ENCODE peak calls at places on chromosome 12, in six cellular contexts. One of them, this sample, is unnamed.

GRCh38 chr12:6093764-6094163 is 30.7 kb downstream of the VWF start:
- DNase-seq in A673: no peak
- DNase-seq in T follicular helper cell: no peak
- DNase-seq in stimulated activated naive CD8-positive, alpha-beta T cell treated with anti-CD3 and anti-CD28 coated beads, Interleukin-15, Interleukin-2, amounts not matched to agents 100 U/mL and 50 U/mL, for 24 hours: no peak
- DNase-seq in tibial artery: peak
- DNase-seq in kidney epithelial cell: no peak
- DNase-seq in this sample: no peak

GRCh38 chr12:27780612-27781408 is 774 bp upstream of the MANSC4 start:
- DNase-seq in T follicular helper cell: peak
- DNase-seq in kidney epithelial cell: no peak
- DNase-seq in tibial artery: peak
- DNase-seq in A673: peak
- DNase-seq in stimulated activated naive CD8-positive, alpha-beta T cell treated with anti-CD3 and anti-CD28 coated beads, Interleukin-15, Interleukin-2, amounts not matched to agents 100 U/mL and 50 U/mL, for 24 hours: peak
- DNase-seq in this sample: no peak

GRCh38 chr12:41604830-41605229 is 416.7 kb downstream of the PDZRN4 start:
- DNase-seq in stimulated activated naive CD8-positive, alpha-beta T cell treated with anti-CD3 and anti-CD28 coated beads, Interleukin-15, Interleukin-2, amounts not matched to agents 100 U/mL and 50 U/mL, for 24 hours: no peak
- DNase-seq in A673: peak
- DNase-seq in kidney epithelial cell: peak
- DNase-seq in T follicular helper cell: no peak
- DNase-seq in tibial artery: no peak
- DNase-seq in this sample: no peak

GRCh38 chr12:49543221-49543913 is 4.5 kb downstream of the KCNH3 start:
- DNase-seq in tibial artery: peak
- DNase-seq in stimulated activated naive CD8-positive, alpha-beta T cell treated with anti-CD3 and anti-CD28 coated beads, Interleukin-15, Interleukin-2, amounts not matched to agents 100 U/mL and 50 U/mL, for 24 hours: no peak
- DNase-seq in A673: no peak
- DNase-seq in kidney epithelial cell: no peak
- DNase-seq in T follicular helper cell: no peak
- DNase-seq in this sample: no peak

GRCh38 chr12:58420496-58420895 is 479.1 kb downstream of the ATP23 start:
- DNase-seq in kidney epithelial cell: no peak
- DNase-seq in T follicular helper cell: no peak
- DNase-seq in tibial artery: no peak
- DNase-seq in A673: no peak
- DNase-seq in stimulated activated naive CD8-positive, alpha-beta T cell treated with anti-CD3 and anti-CD28 coated beads, Interleukin-15, Interleukin-2, amounts not matched to agents 100 U/mL and 50 U/mL, for 24 hours: no peak
- DNase-seq in this sample: peak

GRCh38 chr12:124609041-124609984 is 41.9 kb upstream of the NCOR2 start:
- DNase-seq in kidney epithelial cell: peak
- DNase-seq in stimulated activated naive CD8-positive, alpha-beta T cell treated with anti-CD3 and anti-CD28 coated beads, Interleukin-15, Interleukin-2, amounts not matched to agents 100 U/mL and 50 U/mL, for 24 hours: peak
- DNase-seq in A673: peak
- DNase-seq in tibial artery: no peak
- DNase-seq in T follicular helper cell: peak
- DNase-seq in this sample: peak

GRCh38 chr12:123767613-123768012 is 5.5 kb downstream of the DNAH10 start:
- DNase-seq in T follicular helper cell: no peak
- DNase-seq in A673: no peak
- DNase-seq in stimulated activated naive CD8-positive, alpha-beta T cell treated with anti-CD3 and anti-CD28 coated beads, Interleukin-15, Interleukin-2, amounts not matched to agents 100 U/mL and 50 U/mL, for 24 hours: peak
- DNase-seq in kidney epithelial cell: no peak
- DNase-seq in tibial artery: no peak
- DNase-seq in this sample: no peak

GRCh38 chr12:60269611-60270269 is 673.9 kb downstream of the SLC16A7 start:
- DNase-seq in A673: no peak
- DNase-seq in kidney epithelial cell: no peak
- DNase-seq in T follicular helper cell: no peak
- DNase-seq in tibial artery: no peak
- DNase-seq in stimulated activated naive CD8-positive, alpha-beta T cell treated with anti-CD3 and anti-CD28 coated beads, Interleukin-15, Interleukin-2, amounts not matched to agents 100 U/mL and 50 U/mL, for 24 hours: no peak
- DNase-seq in this sample: no peak

GRCh38 chr12:47900480-47901129 is 4.2 kb downstream of the VDR start:
- DNase-seq in stimulated activated naive CD8-positive, alpha-beta T cell treated with anti-CD3 and anti-CD28 coated beads, Interleukin-15, Interleukin-2, amounts not matched to agents 100 U/mL and 50 U/mL, for 24 hours: no peak
- DNase-seq in tibial artery: no peak
- DNase-seq in T follicular helper cell: no peak
- DNase-seq in A673: no peak
- DNase-seq in kidney epithelial cell: peak
- DNase-seq in this sample: no peak

GRCh38 chr12:54135621-54136027 is 53.2 kb downstream of the SMUG1 start:
- DNase-seq in T follicular helper cell: no peak
- DNase-seq in kidney epithelial cell: peak
- DNase-seq in stimulated activated naive CD8-positive, alpha-beta T cell treated with anti-CD3 and anti-CD28 coated beads, Interleukin-15, Interleukin-2, amounts not matched to agents 100 U/mL and 50 U/mL, for 24 hours: no peak
- DNase-seq in tibial artery: no peak
- DNase-seq in A673: no peak
- DNase-seq in this sample: no peak

GRCh38 chr12:89556976-89557375 is 31.1 kb upstream of the POC1B start:
- DNase-seq in kidney epithelial cell: no peak
- DNase-seq in tibial artery: no peak
- DNase-seq in A673: peak
- DNase-seq in T follicular helper cell: no peak
- DNase-seq in stimulated activated naive CD8-positive, alpha-beta T cell treated with anti-CD3 and anti-CD28 coated beads, Interleukin-15, Interleukin-2, amounts not matched to agents 100 U/mL and 50 U/mL, for 24 hours: no peak
- DNase-seq in this sample: no peak

GRCh38 chr12:118884226-118884625 is 97.1 kb upstream of the SRRM4 start:
- DNase-seq in A673: no peak
- DNase-seq in stimulated activated naive CD8-positive, alpha-beta T cell treated with anti-CD3 and anti-CD28 coated beads, Interleukin-15, Interleukin-2, amounts not matched to agents 100 U/mL and 50 U/mL, for 24 hours: no peak
- DNase-seq in kidney epithelial cell: no peak
- DNase-seq in tibial artery: no peak
- DNase-seq in T follicular helper cell: no peak
- DNase-seq in this sample: no peak

GRCh38 chr12:57992001-57992400 is 50.6 kb downstream of the ATP23 start:
- DNase-seq in tibial artery: no peak
- DNase-seq in kidney epithelial cell: no peak
- DNase-seq in T follicular helper cell: no peak
- DNase-seq in A673: no peak
- DNase-seq in stimulated activated naive CD8-positive, alpha-beta T cell treated with anti-CD3 and anti-CD28 coated beads, Interleukin-15, Interleukin-2, amounts not matched to agents 100 U/mL and 50 U/mL, for 24 hours: no peak
- DNase-seq in this sample: no peak

GRCh38 chr12:130054803-130055202 is 107.5 kb upstream of the FZD10 start:
- DNase-seq in T follicular helper cell: no peak
- DNase-seq in A673: no peak
- DNase-seq in kidney epithelial cell: no peak
- DNase-seq in stimulated activated naive CD8-positive, alpha-beta T cell treated with anti-CD3 and anti-CD28 coated beads, Interleukin-15, Interleukin-2, amounts not matched to agents 100 U/mL and 50 U/mL, for 24 hours: no peak
- DNase-seq in tibial artery: no peak
- DNase-seq in this sample: no peak

GRCh38 chr12:26971963-26972362 is 33.7 kb downstream of the FGFR1OP2 start:
- DNase-seq in tibial artery: no peak
- DNase-seq in kidney epithelial cell: no peak
- DNase-seq in stimulated activated naive CD8-positive, alpha-beta T cell treated with anti-CD3 and anti-CD28 coated beads, Interleukin-15, Interleukin-2, amounts not matched to agents 100 U/mL and 50 U/mL, for 24 hours: peak
- DNase-seq in A673: no peak
- DNase-seq in T follicular helper cell: peak
- DNase-seq in this sample: no peak

GRCh38 chr12:121223283-121223946 is 13.5 kb downstream of the P2RX4 start:
- DNase-seq in T follicular helper cell: no peak
- DNase-seq in A673: no peak
- DNase-seq in stimulated activated naive CD8-positive, alpha-beta T cell treated with anti-CD3 and anti-CD28 coated beads, Interleukin-15, Interleukin-2, amounts not matched to agents 100 U/mL and 50 U/mL, for 24 hours: peak
- DNase-seq in tibial artery: no peak
- DNase-seq in kidney epithelial cell: no peak
- DNase-seq in this sample: no peak

GRCh38 chr12:130307859-130308258 is 29.8 kb upstream of the PIWIL1 start:
- DNase-seq in kidney epithelial cell: no peak
- DNase-seq in stimulated activated naive CD8-positive, alpha-beta T cell treated with anti-CD3 and anti-CD28 coated beads, Interleukin-15, Interleukin-2, amounts not matched to agents 100 U/mL and 50 U/mL, for 24 hours: no peak
- DNase-seq in T follicular helper cell: no peak
- DNase-seq in A673: no peak
- DNase-seq in tibial artery: no peak
- DNase-seq in this sample: no peak

GRCh38 chr12:15763336-15763735 is 25.9 kb downstream of the EPS8 start:
- DNase-seq in kidney epithelial cell: no peak
- DNase-seq in stimulated activated naive CD8-positive, alpha-beta T cell treated with anti-CD3 and anti-CD28 coated beads, Interleukin-15, Interleukin-2, amounts not matched to agents 100 U/mL and 50 U/mL, for 24 hours: no peak
- DNase-seq in tibial artery: no peak
- DNase-seq in T follicular helper cell: no peak
- DNase-seq in A673: no peak
- DNase-seq in this sample: no peak

GRCh38 chr12:131390408-131391100 is 320.3 kb upstream of the SFSWAP start:
- DNase-seq in A673: no peak
- DNase-seq in T follicular helper cell: no peak
- DNase-seq in tibial artery: no peak
- DNase-seq in stimulated activated naive CD8-positive, alpha-beta T cell treated with anti-CD3 and anti-CD28 coated beads, Interleukin-15, Interleukin-2, amounts not matched to agents 100 U/mL and 50 U/mL, for 24 hours: no peak
- DNase-seq in kidney epithelial cell: no peak
- DNase-seq in this sample: no peak

GRCh38 chr12:95545731-95546490 is 5.4 kb downstream of the USP44 start:
- DNase-seq in stimulated activated naive CD8-positive, alpha-beta T cell treated with anti-CD3 and anti-CD28 coated beads, Interleukin-15, Interleukin-2, amounts not matched to agents 100 U/mL and 50 U/mL, for 24 hours: no peak
- DNase-seq in T follicular helper cell: no peak
- DNase-seq in A673: peak
- DNase-seq in kidney epithelial cell: no peak
- DNase-seq in tibial artery: no peak
- DNase-seq in this sample: no peak

GRCh38 chr12:48071808-48072207 is 34.1 kb downstream of the SENP1 start:
- DNase-seq in T follicular helper cell: no peak
- DNase-seq in tibial artery: no peak
- DNase-seq in stimulated activated naive CD8-positive, alpha-beta T cell treated with anti-CD3 and anti-CD28 coated beads, Interleukin-15, Interleukin-2, amounts not matched to agents 100 U/mL and 50 U/mL, for 24 hours: no peak
- DNase-seq in kidney epithelial cell: no peak
- DNase-seq in A673: no peak
- DNase-seq in this sample: no peak

GRCh38 chr12:62758216-62758615 is 176.7 kb downstream of the PPM1H start:
- DNase-seq in stimulated activated naive CD8-positive, alpha-beta T cell treated with anti-CD3 and anti-CD28 coated beads, Interleukin-15, Interleukin-2, amounts not matched to agents 100 U/mL and 50 U/mL, for 24 hours: peak
- DNase-seq in T follicular helper cell: no peak
- DNase-seq in tibial artery: no peak
- DNase-seq in kidney epithelial cell: peak
- DNase-seq in A673: no peak
- DNase-seq in this sample: no peak

GRCh38 chr12:107622005-107622404 is 63.6 kb upstream of the PWP1 start:
- DNase-seq in tibial artery: no peak
- DNase-seq in stimulated activated naive CD8-positive, alpha-beta T cell treated with anti-CD3 and anti-CD28 coated beads, Interleukin-15, Interleukin-2, amounts not matched to agents 100 U/mL and 50 U/mL, for 24 hours: peak
- DNase-seq in A673: peak
- DNase-seq in kidney epithelial cell: no peak
- DNase-seq in T follicular helper cell: no peak
- DNase-seq in this sample: no peak

GRCh38 chr12:124961055-124961454 is 27.9 kb downstream of the DHX37 start:
- DNase-seq in stimulated activated naive CD8-positive, alpha-beta T cell treated with anti-CD3 and anti-CD28 coated beads, Interleukin-15, Interleukin-2, amounts not matched to agents 100 U/mL and 50 U/mL, for 24 hours: no peak
- DNase-seq in tibial artery: no peak
- DNase-seq in A673: no peak
- DNase-seq in T follicular helper cell: no peak
- DNase-seq in kidney epithelial cell: no peak
- DNase-seq in this sample: no peak

GRCh38 chr12:13091831-13092230 is 11.6 kb downstream of the GSG1 start:
- DNase-seq in stimulated activated naive CD8-positive, alpha-beta T cell treated with anti-CD3 and anti-CD28 coated beads, Interleukin-15, Interleukin-2, amounts not matched to agents 100 U/mL and 50 U/mL, for 24 hours: no peak
- DNase-seq in A673: no peak
- DNase-seq in T follicular helper cell: no peak
- DNase-seq in tibial artery: no peak
- DNase-seq in kidney epithelial cell: no peak
- DNase-seq in this sample: no peak

GRCh38 chr12:125187780-125188741 is 122.8 kb downstream of the AACS start:
- DNase-seq in stimulated activated naive CD8-positive, alpha-beta T cell treated with anti-CD3 and anti-CD28 coated beads, Interleukin-15, Interleukin-2, amounts not matched to agents 100 U/mL and 50 U/mL, for 24 hours: no peak
- DNase-seq in tibial artery: no peak
- DNase-seq in kidney epithelial cell: no peak
- DNase-seq in T follicular helper cell: no peak
- DNase-seq in A673: peak
- DNase-seq in this sample: no peak

GRCh38 chr12:91986084-91986483 is 159.6 kb downstream of the BTG1 start:
- DNase-seq in kidney epithelial cell: no peak
- DNase-seq in stimulated activated naive CD8-positive, alpha-beta T cell treated with anti-CD3 and anti-CD28 coated beads, Interleukin-15, Interleukin-2, amounts not matched to agents 100 U/mL and 50 U/mL, for 24 hours: no peak
- DNase-seq in T follicular helper cell: no peak
- DNase-seq in A673: no peak
- DNase-seq in tibial artery: no peak
- DNase-seq in this sample: no peak

GRCh38 chr12:132118876-132119275 is 25.2 kb downstream of the DDX51 start:
- DNase-seq in tibial artery: no peak
- DNase-seq in kidney epithelial cell: no peak
- DNase-seq in T follicular helper cell: no peak
- DNase-seq in stimulated activated naive CD8-positive, alpha-beta T cell treated with anti-CD3 and anti-CD28 coated beads, Interleukin-15, Interleukin-2, amounts not matched to agents 100 U/mL and 50 U/mL, for 24 hours: no peak
- DNase-seq in A673: no peak
- DNase-seq in this sample: no peak

GRCh38 chr12:92570056-92570753 is 132.6 kb upstream of the PLEKHG7 start:
- DNase-seq in kidney epithelial cell: no peak
- DNase-seq in stimulated activated naive CD8-positive, alpha-beta T cell treated with anti-CD3 and anti-CD28 coated beads, Interleukin-15, Interleukin-2, amounts not matched to agents 100 U/mL and 50 U/mL, for 24 hours: peak
- DNase-seq in A673: peak
- DNase-seq in T follicular helper cell: peak
- DNase-seq in tibial artery: no peak
- DNase-seq in this sample: peak

GRCh38 chr12:80412343-80412953 is 31.6 kb upstream of the PTPRQ start:
- DNase-seq in kidney epithelial cell: no peak
- DNase-seq in A673: peak
- DNase-seq in tibial artery: no peak
- DNase-seq in T follicular helper cell: no peak
- DNase-seq in stimulated activated naive CD8-positive, alpha-beta T cell treated with anti-CD3 and anti-CD28 coated beads, Interleukin-15, Interleukin-2, amounts not matched to agents 100 U/mL and 50 U/mL, for 24 hours: no peak
- DNase-seq in this sample: peak

This sample was measured in SK-N-MC.